ENCODE peak calls at places on chromosome 9, in six cellular contexts. One of them, this sample, is unnamed.

GRCh38 chr9:111360881-111361280 is 30.9 kb upstream of the OR2K2 start:
- DNase-seq in A549: no peak
- DNase-seq in IMR-90: no peak
- DNase-seq in SK-N-SH: no peak
- DNase-seq in K562: no peak
- DNase-seq in HepG2: no peak
- DNase-seq in this sample: peak; percentile 34

GRCh38 chr9:71608825-71609452 is 159.4 kb downstream of the CEMIP2 start:
- DNase-seq in A549: no peak
- DNase-seq in IMR-90: peak; percentile 19
- DNase-seq in SK-N-SH: no peak
- DNase-seq in K562: no peak
- DNase-seq in HepG2: peak; percentile 50
- DNase-seq in this sample: no peak

GRCh38 chr9:81801190-81801589 is 111.8 kb upstream of the TLE1 start:
- DNase-seq in A549: peak; percentile 70
- DNase-seq in IMR-90: peak; percentile 51
- DNase-seq in SK-N-SH: no peak
- DNase-seq in K562: no peak
- DNase-seq in HepG2: no peak
- DNase-seq in this sample: no peak

GRCh38 chr9:93295031-93295430 is 111.1 kb downstream of the WNK2 start:
- DNase-seq in A549: no peak
- DNase-seq in IMR-90: no peak
- DNase-seq in SK-N-SH: peak; percentile 35
- DNase-seq in K562: no peak
- DNase-seq in HepG2: no peak
- DNase-seq in this sample: no peak

GRCh38 chr9:120935383-120935857 is 8.8 kb upstream of the TRAF1 start:
- DNase-seq in A549: peak; percentile 89
- DNase-seq in IMR-90: peak; percentile 91
- DNase-seq in SK-N-SH: peak; percentile 89
- DNase-seq in K562: peak; percentile 63
- DNase-seq in HepG2: no peak
- DNase-seq in this sample: no peak

GRCh38 chr9:34479316-34479865 is 20.8 kb downstream of the DNAI1 start:
- DNase-seq in A549: no peak
- DNase-seq in IMR-90: no peak
- DNase-seq in SK-N-SH: no peak
- DNase-seq in K562: no peak
- DNase-seq in HepG2: no peak
- DNase-seq in this sample: no peak

GRCh38 chr9:127862075-127863011 is 7.9 kb upstream of the ENG start:
- DNase-seq in A549: no peak
- DNase-seq in IMR-90: no peak
- DNase-seq in SK-N-SH: no peak
- DNase-seq in K562: peak; percentile 92
- DNase-seq in HepG2: no peak
- DNase-seq in this sample: no peak

GRCh38 chr9:131690462-131690861 is 49.4 kb downstream of the RAPGEF1 start:
- DNase-seq in A549: no peak
- DNase-seq in IMR-90: no peak
- DNase-seq in SK-N-SH: no peak
- DNase-seq in K562: no peak
- DNase-seq in HepG2: no peak
- DNase-seq in this sample: no peak

GRCh38 chr9:120109242-120109641 is 470.7 kb downstream of the CDK5RAP2 start:
- DNase-seq in A549: peak; percentile 37
- DNase-seq in IMR-90: no peak
- DNase-seq in SK-N-SH: peak; percentile 50
- DNase-seq in K562: no peak
- DNase-seq in HepG2: peak; percentile 18
- DNase-seq in this sample: no peak

GRCh38 chr9:131670247-131670681 is 69.6 kb downstream of the RAPGEF1 start:
- DNase-seq in A549: no peak
- DNase-seq in IMR-90: no peak
- DNase-seq in SK-N-SH: no peak
- DNase-seq in K562: no peak
- DNase-seq in HepG2: no peak
- DNase-seq in this sample: no peak

GRCh38 chr9:21576331-21577189 is 94.4 kb upstream of the IFNE start:
- DNase-seq in A549: peak; percentile 80
- DNase-seq in IMR-90: peak; percentile 87
- DNase-seq in SK-N-SH: no peak
- DNase-seq in K562: no peak
- DNase-seq in HepG2: peak; percentile 12
- DNase-seq in this sample: peak; percentile 20

GRCh38 chr9:122218885-122219855 is 9.6 kb downstream of the LHX6 start:
- DNase-seq in A549: no peak
- DNase-seq in IMR-90: peak; percentile 26
- DNase-seq in SK-N-SH: peak; percentile 56
- DNase-seq in K562: no peak
- DNase-seq in HepG2: no peak
- DNase-seq in this sample: no peak

GRCh38 chr9:78023003-78023741 is 8.4 kb downstream of the GNAQ start:
- DNase-seq in A549: peak; percentile 53
- DNase-seq in IMR-90: peak; percentile 82
- DNase-seq in SK-N-SH: no peak
- DNase-seq in K562: no peak
- DNase-seq in HepG2: peak; percentile 64
- DNase-seq in this sample: no peak

GRCh38 chr9:23160491-23160890 is 665.5 kb downstream of the ELAVL2 start:
- DNase-seq in A549: no peak
- DNase-seq in IMR-90: no peak
- DNase-seq in SK-N-SH: no peak
- DNase-seq in K562: no peak
- DNase-seq in HepG2: no peak
- DNase-seq in this sample: no peak

GRCh38 chr9:35798658-35799366 is 7.4 kb downstream of the NPR2 start:
- DNase-seq in A549: peak; percentile 54
- DNase-seq in IMR-90: peak; percentile 76
- DNase-seq in SK-N-SH: peak; percentile 40
- DNase-seq in K562: peak; percentile 53
- DNase-seq in HepG2: peak; percentile 25
- DNase-seq in this sample: no peak

GRCh38 chr9:92722386-92723298 is 42.0 kb downstream of the BICD2 start:
- DNase-seq in A549: no peak
- DNase-seq in IMR-90: no peak
- DNase-seq in SK-N-SH: no peak
- DNase-seq in K562: no peak
- DNase-seq in HepG2: no peak
- DNase-seq in this sample: no peak

GRCh38 chr9:105333811-105334210 is 89.4 kb downstream of the SLC44A1 start:
- DNase-seq in A549: no peak
- DNase-seq in IMR-90: no peak
- DNase-seq in SK-N-SH: no peak
- DNase-seq in K562: no peak
- DNase-seq in HepG2: no peak
- DNase-seq in this sample: no peak

GRCh38 chr9:121943463-121943862 is 149.6 kb downstream of the TTLL11 start:
- DNase-seq in A549: no peak
- DNase-seq in IMR-90: no peak
- DNase-seq in SK-N-SH: no peak
- DNase-seq in K562: no peak
- DNase-seq in HepG2: no peak
- DNase-seq in this sample: no peak

GRCh38 chr9:135218331-135219225 is 131.1 kb downstream of the OLFM1 start:
- DNase-seq in A549: no peak
- DNase-seq in IMR-90: no peak
- DNase-seq in SK-N-SH: peak; percentile 73
- DNase-seq in K562: no peak
- DNase-seq in HepG2: no peak
- DNase-seq in this sample: no peak

GRCh38 chr9:86557063-86557766 is 203.0 kb upstream of the TUT7 start:
- DNase-seq in A549: no peak
- DNase-seq in IMR-90: peak; percentile 98
- DNase-seq in SK-N-SH: no peak
- DNase-seq in K562: no peak
- DNase-seq in HepG2: no peak
- DNase-seq in this sample: no peak

GRCh38 chr9:126743046-126743445 is 61.8 kb upstream of the ZBTB43 start:
- DNase-seq in A549: no peak
- DNase-seq in IMR-90: no peak
- DNase-seq in SK-N-SH: no peak
- DNase-seq in K562: no peak
- DNase-seq in HepG2: no peak
- DNase-seq in this sample: no peak

GRCh38 chr9:126733005-126733404 is 71.8 kb upstream of the ZBTB43 start:
- DNase-seq in A549: no peak
- DNase-seq in IMR-90: no peak
- DNase-seq in SK-N-SH: no peak
- DNase-seq in K562: no peak
- DNase-seq in HepG2: peak; percentile 68
- DNase-seq in this sample: no peak

GRCh38 chr9:126734877-126735276 is 70.0 kb upstream of the ZBTB43 start:
- DNase-seq in A549: no peak
- DNase-seq in IMR-90: no peak
- DNase-seq in SK-N-SH: no peak
- DNase-seq in K562: no peak
- DNase-seq in HepG2: no peak
- DNase-seq in this sample: no peak

GRCh38 chr9:126735482-126735881 is 69.4 kb upstream of the ZBTB43 start:
- DNase-seq in A549: no peak
- DNase-seq in IMR-90: no peak
- DNase-seq in SK-N-SH: no peak
- DNase-seq in K562: no peak
- DNase-seq in HepG2: no peak
- DNase-seq in this sample: no peak

GRCh38 chr9:126738553-126738952 is 66.3 kb upstream of the ZBTB43 start:
- DNase-seq in A549: no peak
- DNase-seq in IMR-90: no peak
- DNase-seq in SK-N-SH: no peak
- DNase-seq in K562: no peak
- DNase-seq in HepG2: no peak
- DNase-seq in this sample: no peak
- TF ChIP-seq SMC3 in A549: no peak
- TF ChIP-seq SMC3 in IMR-90: no peak
- TF ChIP-seq SMC3 in SK-N-SH: no peak
- TF ChIP-seq SMC3 in K562: no peak
- TF ChIP-seq SMC3 in HepG2: no peak
- TF ChIP-seq SMC3 in this sample: no peak

DNA sequence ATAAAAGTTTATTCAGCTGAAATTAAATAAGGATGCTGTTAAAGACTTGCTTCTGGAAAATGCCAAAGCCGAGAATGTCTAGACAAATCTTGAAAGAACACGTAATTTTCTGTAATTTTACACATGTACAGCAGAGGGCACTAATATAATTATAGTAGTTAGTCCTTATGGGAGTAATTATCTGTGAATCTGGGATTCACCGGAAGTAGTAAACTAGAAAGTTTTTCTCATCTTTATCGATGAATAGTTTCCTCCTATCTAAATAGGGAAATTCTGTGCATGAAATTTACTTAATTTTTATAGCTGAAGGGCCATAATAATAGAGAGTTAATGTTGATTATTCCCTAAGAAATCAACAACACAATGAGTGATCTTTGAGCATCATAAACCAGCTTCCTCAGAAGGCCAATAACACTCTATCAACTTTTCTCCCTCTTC is 18.4 kb upstream of the CNTLN start:
- DNase-seq in A549: peak; percentile 52
- DNase-seq in IMR-90: peak; percentile 54
- DNase-seq in SK-N-SH: peak; percentile 27
- DNase-seq in K562: no peak
- DNase-seq in HepG2: peak; percentile 20
- DNase-seq in this sample: no peak
- TF ChIP-seq RAD21 in A549: peak; percentile 65
- TF ChIP-seq RAD21 in IMR-90: peak; percentile 39
- TF ChIP-seq RAD21 in SK-N-SH: peak; percentile 43
- TF ChIP-seq RAD21 in K562: no peak
- TF ChIP-seq RAD21 in HepG2: no peak
- TF ChIP-seq RAD21 in this sample: no peak

GRCh38 chr9:68694125-68694524 is 10.9 kb upstream of the PIP5K1B start:
- DNase-seq in A549: no peak
- DNase-seq in IMR-90: no peak
- DNase-seq in SK-N-SH: no peak
- DNase-seq in K562: no peak
- DNase-seq in HepG2: no peak
- DNase-seq in this sample: no peak

GRCh38 chr9:68697846-68698245 is 7.2 kb upstream of the PIP5K1B start:
- DNase-seq in A549: no peak
- DNase-seq in IMR-90: no peak
- DNase-seq in SK-N-SH: no peak
- DNase-seq in K562: no peak
- DNase-seq in HepG2: no peak
- DNase-seq in this sample: no peak

GRCh38 chr9:68703672-68704071 is 1.4 kb upstream of the PIP5K1B start:
- DNase-seq in A549: no peak
- DNase-seq in IMR-90: no peak
- DNase-seq in SK-N-SH: no peak
- DNase-seq in K562: no peak
- DNase-seq in HepG2: no peak
- DNase-seq in this sample: no peak

GRCh38 chr9:68702493-68702892 is 2.5 kb upstream of the PIP5K1B start:
- DNase-seq in A549: no peak
- DNase-seq in IMR-90: peak; percentile 11
- DNase-seq in SK-N-SH: no peak
- DNase-seq in K562: peak; percentile 18
- DNase-seq in HepG2: peak; percentile 14
- DNase-seq in this sample: no peak

DNA sequence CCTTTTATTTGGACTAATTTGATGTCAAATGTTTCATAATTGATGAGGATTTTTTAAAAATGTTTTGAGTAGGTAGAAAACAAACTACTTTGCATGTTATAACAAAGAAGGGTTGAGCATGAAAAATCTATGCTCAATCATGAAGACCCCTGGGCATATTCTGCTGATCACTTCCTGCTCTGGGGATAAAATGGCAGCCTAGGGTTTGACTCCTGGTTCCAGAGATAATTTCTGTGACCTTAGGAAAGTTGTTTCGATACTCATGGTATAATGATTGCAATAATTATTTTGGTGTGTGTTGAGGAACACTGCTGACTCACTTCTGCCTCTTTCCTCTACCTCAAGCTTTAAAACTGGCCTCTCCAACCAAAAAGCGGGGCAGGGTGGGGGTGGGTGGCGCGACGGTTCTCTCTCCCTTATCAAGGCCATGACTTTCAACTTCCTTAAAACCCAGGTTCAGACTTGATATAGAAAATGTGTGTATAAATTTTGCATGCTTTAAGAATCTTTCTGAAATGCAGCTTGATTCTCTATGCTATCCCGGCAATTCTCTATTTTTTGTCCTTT is 6.0 kb upstream of the PIP5K1B start:
- DNase-seq in A549: no peak
- DNase-seq in IMR-90: no peak
- DNase-seq in SK-N-SH: no peak
- DNase-seq in K562: peak; percentile 11
- DNase-seq in HepG2: no peak
- DNase-seq in this sample: no peak
- TF ChIP-seq SMC3 in A549: no peak
- TF ChIP-seq SMC3 in IMR-90: no peak
- TF ChIP-seq SMC3 in SK-N-SH: no peak
- TF ChIP-seq SMC3 in K562: no peak
- TF ChIP-seq SMC3 in HepG2: no peak
- TF ChIP-seq SMC3 in this sample: no peak

GRCh38 chr9:84597131-84597530 is 72.4 kb upstream of the NTRK2 start:
- DNase-seq in A549: no peak
- DNase-seq in IMR-90: no peak
- DNase-seq in SK-N-SH: no peak
- DNase-seq in K562: no peak
- DNase-seq in HepG2: no peak
- DNase-seq in this sample: peak; percentile 56

GRCh38 chr9:84604223-84604622 is 65.3 kb upstream of the NTRK2 start:
- DNase-seq in A549: no peak
- DNase-seq in IMR-90: no peak
- DNase-seq in SK-N-SH: no peak
- DNase-seq in K562: no peak
- DNase-seq in HepG2: no peak
- DNase-seq in this sample: no peak

GRCh38 chr9:84600739-84601138 is 68.8 kb upstream of the NTRK2 start:
- DNase-seq in A549: peak; percentile 2
- DNase-seq in IMR-90: no peak
- DNase-seq in SK-N-SH: no peak
- DNase-seq in K562: no peak
- DNase-seq in HepG2: no peak
- DNase-seq in this sample: no peak
- TF ChIP-seq RAD21 in A549: no peak
- TF ChIP-seq RAD21 in IMR-90: no peak
- TF ChIP-seq RAD21 in SK-N-SH: no peak
- TF ChIP-seq RAD21 in K562: no peak
- TF ChIP-seq RAD21 in HepG2: no peak
- TF ChIP-seq RAD21 in this sample: no peak